ENCODE peak calls at places on chromosomes 6 and 20, in eight cellular contexts. S, K, N, I, Q, B, A and F are unnamed samples. For H3K27me3, the result is how much of the 10 kb centered on the place peaks cover.

GRCh38 chr20:44137210-44137781 is 49.7 kb downstream of the JPH2 start:
- DNase-seq in I (no peak), B (no peak), K (no peak), N (no peak), A (no peak), Q (peak), S (no peak), F (no peak)

GRCh38 chr6:35663001-35663400 is 25.7 kb downstream of the FKBP5 start:
- DNase-seq in Q (peak), N (no peak), B (no peak), K (no peak), S (no peak), I (no peak), A (no peak), F (no peak)

GRCh38 chr6:73640179-73640750 is 13.5 kb downstream of the SLC17A5 start:
- DNase-seq in I (no peak), S (no peak), A (no peak), K (no peak), N (no peak), Q (no peak), B (no peak), F (no peak)

GRCh38 chr6:20112206-20112605 is 100.1 kb downstream of the MBOAT1 start:
- DNase-seq in B (no peak), A (no peak), N (no peak), S (no peak), Q (no peak), I (no peak), K (no peak), F (no peak)

GRCh38 chr6:143449731-143450452 is 603 bp downstream of the ADAT2 start:
- DNase-seq in I (peak), K (peak), A (peak), S (no peak), B (peak), Q (peak), N (no peak), F (no peak)

GRCh38 chr6:7087066-7087465 is 20.7 kb upstream of the RREB1 start:
- DNase-seq in N (no peak), S (no peak), A (no peak), I (no peak), Q (peak), B (no peak), K (peak), F (no peak)

GRCh38 chr6:41434803-41435470 is 99.5 kb downstream of the NCR2 start:
- DNase-seq in B (no peak), K (no peak), I (no peak), S (no peak), A (no peak), Q (peak), N (no peak), F (no peak)

GRCh38 chr6:154501287-154501868 is 9.1 kb downstream of the CNKSR3 start:
- DNase-seq in A (no peak), S (no peak), N (no peak), K (no peak), B (no peak), I (no peak), Q (no peak), F (no peak)

GRCh38 chr6:2081155-2082138 is 164.0 kb downstream of the GMDS start:
- DNase-seq in A (no peak), S (no peak), I (no peak), B (no peak), N (no peak), Q (no peak), K (no peak), F (no peak)

GRCh38 chr20:50471231-50471630 is 39.0 kb upstream of the PTPN1 start:
- DNase-seq in I (no peak), N (no peak), K (no peak), B (no peak), A (no peak), Q (no peak), S (no peak), F (no peak)

DNA sequence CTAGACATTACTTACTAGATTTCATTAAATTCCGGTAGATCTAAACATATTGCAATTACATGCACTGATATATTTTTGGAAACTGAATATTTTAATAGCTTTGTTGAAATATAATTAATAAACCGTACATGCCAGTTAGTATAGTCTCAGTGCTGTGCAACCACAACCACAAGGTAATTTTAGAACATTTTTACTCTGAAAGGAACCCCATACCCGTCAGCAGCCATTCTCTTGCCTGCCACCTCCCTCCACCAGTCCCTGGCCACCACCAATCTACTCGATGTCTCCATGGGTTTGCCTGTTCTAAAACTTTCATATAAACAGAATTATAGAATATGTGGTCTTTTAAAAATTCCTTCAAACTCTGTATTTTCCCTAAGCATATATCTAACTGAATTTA is 293.9 kb downstream of the THBS2 start:
- DNase-seq in S (no peak), Q (no peak), B (no peak), K (no peak), N (no peak), I (no peak), A (no peak), F (no peak)
- H3K27me3 ChIP-seq in S (under half), Q (under half), B (under half), K (under half), N (under half), I (under half), A (under half), F (under half)

GRCh38 chr6:106974999-106975698 is 620 bp upstream of the CD24 start:
- DNase-seq in S (no peak), A (peak), I (no peak), Q (peak), B (no peak), N (peak), K (peak), F (peak)
- H3K27me3 ChIP-seq in S (under half), A (under half), I (under half), Q (under half), B (under half), N (half or more), K (under half), F (half or more)

DNA sequence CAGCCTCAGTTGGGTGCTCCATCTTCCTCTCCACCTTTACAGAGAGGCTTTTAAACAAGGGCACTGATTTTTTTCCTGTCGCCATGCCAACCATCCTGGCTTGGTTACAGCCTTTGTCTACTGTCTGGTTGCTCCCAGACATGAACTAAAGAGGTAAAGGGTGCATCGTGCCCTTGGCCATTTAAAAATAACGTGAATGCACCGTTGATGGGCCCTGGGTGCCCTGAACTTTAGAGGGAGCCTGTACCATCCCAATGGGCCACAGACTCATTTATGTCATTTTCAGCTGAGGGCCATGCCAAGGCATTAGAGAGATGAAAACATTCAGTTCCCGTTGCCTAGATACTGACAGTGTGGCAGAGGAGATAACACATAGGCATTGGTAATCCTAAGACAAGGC is 23.3 kb downstream of the TMC2 start:
- DNase-seq in S (no peak), K (no peak), B (no peak), I (no peak), Q (no peak), N (no peak), A (no peak), F (no peak)
- H3K27me3 ChIP-seq in S (under half), K (under half), B (under half), I (under half), Q (under half), N (half or more), A (under half), F (under half)

DNA sequence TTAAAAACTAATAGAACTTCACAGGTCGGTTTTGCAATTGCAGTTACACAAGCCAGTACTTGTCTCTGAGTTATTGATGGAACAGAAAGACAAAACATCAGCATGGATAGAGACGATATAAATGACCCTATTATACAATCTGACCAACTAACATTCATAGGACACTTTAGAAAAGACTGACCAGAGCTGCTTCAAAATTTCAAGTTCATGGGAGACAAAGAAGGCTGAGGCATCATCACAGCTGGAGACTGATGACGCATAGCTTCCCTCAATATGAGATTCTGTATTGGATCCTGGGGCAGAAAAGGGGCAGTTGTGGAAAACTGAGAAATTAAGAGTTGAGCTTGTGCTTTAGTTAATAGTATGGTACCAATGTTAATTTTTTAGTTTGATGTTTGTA is 174.0 kb downstream of the THBS2 start:
- DNase-seq in S (no peak), A (no peak), I (no peak), K (no peak), B (no peak), N (no peak), Q (no peak), F (no peak)
- H3K27me3 ChIP-seq in S (under half), A (under half), I (under half), K (under half), B (under half), N (under half), Q (under half), F (under half)